ENCODE peak calls at places on chromosomes 16 and 17, in five cellular contexts. M, J, F, H and R are unnamed samples. For H3K27me3, the result is how much of the 10 kb centered on the place peaks cover.

GRCh38 chr16:23131841-23132576 is 17.2 kb downstream of the USP31 start:
- DNase-seq in M (no peak), H (no peak), F (peak), J (no peak), R (no peak)

GRCh38 chr17:37828313-37829124 is 83.7 kb upstream of the HNF1B start:
- DNase-seq in H (no peak), F (peak), J (no peak), M (peak), R (no peak)

GRCh38 chr17:63514477-63514876 is 8.7 kb upstream of the KCNH6 start:
- DNase-seq in J (no peak), M (no peak), F (no peak), H (no peak), R (no peak)

GRCh38 chr17:77778636-77779524 is 179.6 kb upstream of the TNRC6C start:
- DNase-seq in H (no peak), M (no peak), F (no peak), J (no peak), R (peak)

GRCh38 chr17:146546-146945 is 9.2 kb downstream of the SCGB1C2 start:
- DNase-seq in M (peak), H (no peak), F (no peak), J (peak), R (peak)

GRCh38 chr17:44121206-44121605 is 2.2 kb downstream of the HDAC5 start:
- DNase-seq in H (no peak), J (no peak), F (no peak), M (no peak), R (no peak)

GRCh38 chr16:8634991-8635736 is 13.7 kb downstream of the METTL22 start:
- DNase-seq in J (peak), F (no peak), M (no peak), H (no peak), R (no peak)

GRCh38 chr17:64007838-64008282 is 9.7 kb downstream of the PRR29 start:
- DNase-seq in J (no peak), H (no peak), M (peak), F (peak), R (no peak)

GRCh38 chr17:33990943-33991706 is 264.0 kb upstream of the CCL2 start:
- DNase-seq in F (no peak), J (no peak), H (no peak), M (no peak), R (no peak)

GRCh38 chr17:1625507-1626080 is 3.0 kb downstream of the SLC43A2 start:
- DNase-seq in J (no peak), H (no peak), M (no peak), F (peak), R (no peak)

GRCh38 chr17:2095536-2095910 is 40.6 kb downstream of the HIC1 start:
- DNase-seq in M (no peak), F (no peak), J (peak), H (no peak), R (no peak)

GRCh38 chr17:83192161-83192788 is 112.9 kb downstream of the METRNL start:
- DNase-seq in F (no peak), H (no peak), M (peak), J (peak), R (peak)

GRCh38 chr16:70687172-70687531 is 1.3 kb upstream of the MTSS2 start:
- DNase-seq in M (no peak), J (no peak), F (no peak), H (no peak), R (no peak)

GRCh38 chr16:68078726-68079615 is 6.2 kb upstream of the NFATC3 start:
- DNase-seq in J (no peak), M (no peak), F (no peak), H (no peak), R (no peak)

GRCh38 chr16:55367796-55368195 is 43.8 kb downstream of the IRX6 start:
- DNase-seq in M (no peak), F (no peak), J (no peak), H (no peak), R (no peak)

GRCh38 chr16:84174396-84174795 is 12.5 kb downstream of the TAF1C start:
- DNase-seq in H (no peak), F (no peak), M (no peak), J (peak), R (no peak)

GRCh38 chr17:80946449-80946848 is 45.2 kb upstream of the CHMP6 start:
- DNase-seq in F (no peak), M (no peak), J (peak), H (no peak), R (no peak)

GRCh38 chr17:1604831-1605528 is 23.7 kb downstream of the SLC43A2 start:
- DNase-seq in J (peak), H (no peak), M (no peak), F (no peak), R (no peak)

GRCh38 chr16:66954097-66954659 is 6.9 kb upstream of the CES3 start:
- DNase-seq in M (no peak), J (no peak), H (peak), F (peak), R (peak)

GRCh38 chr17:2929881-2930533 is 133.4 kb downstream of the OR1D5 start:
- DNase-seq in F (peak), M (no peak), H (peak), J (no peak), R (no peak)

GRCh38 chr16:53769185-53769584 is 65.2 kb downstream of the FTO start:
- DNase-seq in H (no peak), M (no peak), J (no peak), F (no peak), R (no peak)

GRCh38 chr16:4980691-4981090 is 22.6 kb downstream of the SEC14L5 start:
- DNase-seq in H (no peak), F (no peak), J (peak), M (no peak), R (no peak)

GRCh38 chr16:74321356-74321755 is 24.7 kb downstream of the PSMD7 start:
- DNase-seq in M (no peak), F (no peak), J (no peak), H (no peak), R (no peak)

GRCh38 chr17:1324201-1324750 is 44.8 kb downstream of the TRARG1 start:
- DNase-seq in M (no peak), J (no peak), F (no peak), H (no peak), R (no peak)

GRCh38 chr16:56372938-56373337 is 52.4 kb downstream of the AMFR start:
- DNase-seq in F (no peak), M (no peak), H (no peak), J (no peak), R (no peak)

GRCh38 chr16:4347765-4348509 is 3.2 kb downstream of the PAM16 start:
- DNase-seq in H (no peak), M (no peak), F (no peak), J (no peak), R (no peak)

GRCh38 chr16:50692999-50693781 is at the start of gene NOD2:
- DNase-seq in H (no peak), M (no peak), J (peak), F (no peak), R (no peak)

GRCh38 chr17:60335289-60335688 is 56.6 kb downstream of the USP32 start:
- DNase-seq in J (no peak), M (no peak), F (no peak), H (no peak), R (no peak)

GRCh38 chr17:29583324-29584248 is 5.9 kb downstream of the GIT1 start:
- DNase-seq in M (no peak), H (no peak), F (no peak), J (no peak), R (no peak)

GRCh38 chr16:86643661-86644060 is 65.3 kb downstream of the FOXL1 start:
- DNase-seq in M (no peak), H (no peak), F (no peak), J (no peak), R (no peak)

GRCh38 chr16:74451951-74452758 is 30.9 kb upstream of the CLEC18B start:
- DNase-seq in M (no peak), H (no peak), J (no peak), F (peak), R (no peak)

GRCh38 chr17:81869221-81870154 is 1.6 kb downstream of the ARHGDIA start:
- DNase-seq in J (peak), M (no peak), F (peak), H (no peak), R (no peak)

GRCh38 chr17:78122221-78122990 is 6.1 kb downstream of the TMC6 start:
- DNase-seq in M (no peak), F (no peak), J (peak), H (no peak), R (no peak)

DNA sequence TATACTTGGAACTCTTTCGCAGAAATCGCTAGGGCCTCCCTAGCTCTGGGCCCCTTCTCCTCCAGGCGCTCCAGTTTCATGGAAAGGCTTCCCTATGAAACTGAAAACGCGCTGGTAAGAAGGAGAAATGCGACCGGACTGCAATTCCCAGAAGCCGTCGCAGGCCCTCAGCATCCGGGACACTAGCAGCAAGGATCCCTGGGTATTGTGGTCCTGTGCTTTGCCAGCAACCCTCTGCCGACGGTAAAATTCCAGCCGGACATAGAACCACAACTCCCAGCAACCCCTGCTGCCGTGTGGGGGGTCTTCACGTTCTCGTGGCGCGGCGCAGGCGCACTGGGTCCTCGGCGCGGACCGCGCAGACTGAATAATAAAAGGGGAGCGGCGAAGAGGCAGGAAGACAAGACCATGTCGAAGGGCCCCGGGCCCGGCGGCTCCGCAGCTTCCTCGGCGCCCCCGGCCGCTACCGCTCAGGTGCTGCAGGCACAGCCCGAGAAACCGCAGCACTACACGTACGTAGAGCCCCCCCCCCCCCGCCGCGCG is at the start of gene UNK:
- DNase-seq in J (peak), H (peak), M (peak), F (peak), R (peak)
- TF ChIP-seq POLR2AphosphoS5 in J (no peak), H (peak), M (peak), F (no peak), R (peak)

GRCh38 chr16:10878644-10879498 is 1.9 kb downstream of the CIITA start:
- DNase-seq in F (no peak), H (no peak), M (peak), J (peak), R (peak)
- H3K27me3 ChIP-seq in F (under half), H (under half), M (under half), J (under half), R (under half)

GRCh38 chr17:79796570-79797491 is at the start of gene CBX8:
- DNase-seq in J (peak), F (peak), M (peak), H (peak), R (peak)
- TF ChIP-seq POLR2A in J (no peak), F (peak), M (no peak), H (peak), R (no peak)

GRCh38 chr17:47653442-47653841 is 3.7 kb downstream of the KPNB1 start:
- DNase-seq in J (no peak), M (no peak), H (no peak), F (no peak), R (no peak)
- TF ChIP-seq POLR2AphosphoS5 in J (no peak), M (no peak), H (no peak), F (no peak), R (no peak)

GRCh38 chr17:65485388-65486299 is 75.8 kb downstream of the AXIN2 start:
- DNase-seq in M (no peak), H (no peak), J (no peak), F (peak), R (peak)

GRCh38 chr17:65482201-65482600 is 79.2 kb downstream of the AXIN2 start:
- DNase-seq in J (no peak), H (no peak), F (no peak), M (no peak), R (no peak)

GRCh38 chr17:65479282-65479681 is 82.2 kb downstream of the AXIN2 start:
- DNase-seq in M (no peak), F (no peak), H (no peak), J (no peak), R (no peak)

GRCh38 chr17:65487161-65487560 is 74.3 kb downstream of the AXIN2 start:
- DNase-seq in H (no peak), M (peak), J (no peak), F (no peak), R (no peak)

DNA sequence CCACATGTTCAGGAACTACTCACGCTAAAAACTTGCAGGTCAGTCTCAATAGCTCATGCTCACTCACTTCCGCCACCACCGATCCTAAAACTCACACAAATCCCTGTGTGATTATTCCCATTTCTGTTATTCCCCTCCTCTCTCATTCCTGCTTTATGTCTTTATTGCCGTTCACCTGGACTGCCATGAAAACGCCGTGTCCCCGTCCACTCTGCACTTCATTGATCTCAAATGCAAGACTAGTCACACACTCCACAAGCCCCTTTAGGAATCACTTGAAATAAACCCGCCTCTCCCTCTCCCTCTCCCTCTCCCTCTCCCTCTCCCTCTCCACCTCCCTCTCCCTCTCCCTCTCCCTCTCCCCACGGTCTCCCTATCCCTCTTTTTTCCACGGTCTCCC is 78.0 kb downstream of the AXIN2 start:
- DNase-seq in J (no peak), F (no peak), H (no peak), M (no peak), R (no peak)
- H3K27me3 ChIP-seq in J (under half), F (under half), H (under half), M (under half), R (under half)